ENCODE peak calls at places on chromosomes 4 and X, in five cellular contexts. X, K, F, C and U are unnamed samples.

GRCh38 chr4:41077628-41078027 is 136.7 kb downstream of the APBB2 start:
- DNase-seq in X (no peak), K (no peak), F (no peak), C (no peak), U (no peak)

GRCh38 chrX:40097492-40098263 is at the start of gene BCOR:
- DNase-seq in X (no peak), K (peak; percentile 61), F (peak; percentile 66), C (peak; percentile 76), U (no peak)

GRCh38 chr4:3204021-3204431 is 44.9 kb upstream of the MSANTD1 start:
- DNase-seq in X (no peak), K (no peak), F (peak; percentile 49), C (no peak), U (no peak)

GRCh38 chrX:22090181-22090580 is 58.1 kb downstream of the PHEX start:
- DNase-seq in X (no peak), K (no peak), F (no peak), C (no peak), U (no peak)

GRCh38 chr4:107718351-107718965 is 1.6 kb downstream of the PAPSS1 start:
- DNase-seq in X (no peak), K (no peak), F (peak; percentile 20), C (no peak), U (no peak)

GRCh38 chr4:167854881-167855280 is 237.5 kb upstream of the ANXA10 start:
- DNase-seq in X (no peak), K (no peak), F (no peak), C (no peak), U (no peak)

GRCh38 chrX:20517565-20517964 is 250.9 kb upstream of the RPS6KA3 start:
- DNase-seq in X (no peak), K (no peak), F (no peak), C (no peak), U (no peak)

GRCh38 chrX:150507251-150507856 is 61.1 kb upstream of the MTM1 start:
- DNase-seq in X (no peak), K (no peak), F (no peak), C (no peak), U (no peak)

GRCh38 chr4:141814499-141814898 is 178.1 kb downstream of the IL15 start:
- DNase-seq in X (no peak), K (no peak), F (no peak), C (no peak), U (no peak)

GRCh38 chrX:136061302-136061701 is 76.1 kb downstream of the SLC9A6 start:
- DNase-seq in X (no peak), K (no peak), F (no peak), C (no peak), U (no peak)

GRCh38 chr4:174080361-174080760 is 203.1 kb downstream of the FBXO8 start:
- DNase-seq in X (no peak), K (no peak), F (peak; percentile 12), C (no peak), U (no peak)

GRCh38 chrX:105328773-105329172 is 108.3 kb upstream of the TEX13A start:
- DNase-seq in X (no peak), K (no peak), F (no peak), C (no peak), U (no peak)

GRCh38 chr4:168886361-168886760 is 123.7 kb downstream of the CBR4 start:
- DNase-seq in X (no peak), K (no peak), F (peak; percentile 81), C (no peak), U (no peak)

GRCh38 chr4:161581262-161581661 is 582.5 kb downstream of the FSTL5 start:
- DNase-seq in X (no peak), K (no peak), F (no peak), C (no peak), U (no peak)

GRCh38 chrX:128891554-128891953 is 631.7 kb downstream of the SMARCA1 start:
- DNase-seq in X (no peak), K (no peak), F (no peak), C (no peak), U (no peak)

GRCh38 chrX:51955200-51955599 is 61.8 kb downstream of the MAGED1 start:
- DNase-seq in X (no peak), K (no peak), F (no peak), C (no peak), U (no peak)

GRCh38 chr4:56149601-56150000 is 200.9 kb downstream of the CEP135 start:
- DNase-seq in X (no peak), K (no peak), F (no peak), C (no peak), U (no peak)

GRCh38 chr4:122086338-122086737 is 65.8 kb upstream of the BLTP1 start:
- DNase-seq in X (no peak), K (no peak), F (no peak), C (no peak), U (no peak)

GRCh38 chr4:94833394-94833793 is 75.6 kb downstream of the BMPR1B start:
- DNase-seq in X (no peak), K (no peak), F (no peak), C (no peak), U (no peak)

GRCh38 chr4:100517864-100518341 is at the start of gene EMCN:
- DNase-seq in X (no peak), K (no peak), F (no peak), C (no peak), U (no peak)

GRCh38 chr4:76809594-76810305 is 88.2 kb downstream of the SOWAHB start:
- DNase-seq in X (no peak), K (no peak), F (peak; percentile 22), C (no peak), U (no peak)

GRCh38 chr4:27357283-27357682 is 496.6 kb downstream of the STIM2 start:
- DNase-seq in X (no peak), K (no peak), F (peak; percentile 61), C (no peak), U (no peak)